ENCODE peak calls at places on chromosomes 1 and 21, in seven cellular contexts. L is AG04450, P is tibial artery, J is body of pancreas, C is mesenchymal stem cell, U is IMR-90, V is SJCRH30. N is an unnamed sample.

GRCh38 chr1:41539999-41540398 is 55.5 kb upstream of the EDN2 start:
- DNase-seq in P (peak; percentile 10), J (no peak), C (no peak), U (no peak), V (no peak), L (no peak), N (no peak)

GRCh38 chr1:31633117-31633516 is 11.6 kb downstream of the PEF1 start:
- DNase-seq in P (no peak), C (no peak), V (no peak), J (no peak), U (no peak), L (no peak), N (peak; percentile 81)

GRCh38 chr21:42313501-42313969 is 1.7 kb downstream of the TFF3 start:
- DNase-seq in U (no peak), V (peak; percentile 97), P (no peak), C (no peak), L (no peak), J (no peak), N (peak; percentile 87)

GRCh38 chr1:150548632-150549495 is at the start of gene ADAMTSL4:
- DNase-seq in J (peak; percentile 72), L (no peak), P (peak; percentile 71), U (peak; percentile 78), V (peak; percentile 29), C (peak; percentile 86), N (no peak)

GRCh38 chr1:147473735-147474049 is 67.6 kb upstream of the BCL9 start:
- DNase-seq in V (no peak), L (no peak), P (no peak), U (no peak), J (no peak), C (no peak), N (no peak)

GRCh38 chr1:118788372-118788955 is 199.7 kb downstream of the TBX15 start:
- DNase-seq in L (no peak), P (no peak), V (peak; percentile 96), C (no peak), U (no peak), J (no peak), N (no peak)

GRCh38 chr1:82160036-82160435 is 359.3 kb downstream of the ADGRL2 start:
- DNase-seq in L (peak; percentile 3), P (no peak), J (no peak), C (peak; percentile 71), V (no peak), U (peak; percentile 67), N (no peak)

GRCh38 chr1:110119843-110120242 is 7.6 kb downstream of the UBL4B start:
- DNase-seq in L (no peak), U (no peak), P (no peak), J (no peak), C (no peak), V (no peak), N (no peak)

GRCh38 chr1:21534674-21535378 is 25.6 kb downstream of the ALPL start:
- DNase-seq in J (peak; percentile 59), L (no peak), C (peak; percentile 76), U (peak; percentile 77), P (no peak), V (peak; percentile 78), N (peak; percentile 70)

GRCh38 chr21:38188037-38188436 is 68.8 kb upstream of the KCNJ15 start:
- DNase-seq in L (no peak), C (no peak), J (no peak), V (no peak), U (no peak), P (no peak), N (no peak)

GRCh38 chr1:91844862-91845528 is 41.0 kb downstream of the TGFBR3 start:
- DNase-seq in J (peak; percentile 41), L (peak; percentile 77), P (peak; percentile 82), V (no peak), U (peak; percentile 94), C (peak; percentile 92), N (no peak)

GRCh38 chr1:165524639-165525038 is 19.2 kb upstream of the LRRC52 start:
- DNase-seq in C (no peak), L (no peak), U (no peak), J (no peak), V (no peak), P (no peak), N (no peak)

GRCh38 chr1:115296981-115297380 is 41.1 kb downstream of the NGF start:
- DNase-seq in P (no peak), C (no peak), V (no peak), J (no peak), L (no peak), U (peak; percentile 31), N (no peak)

GRCh38 chr1:13498553-13498952 is 15.2 kb downstream of the LRRC38 start:
- DNase-seq in J (no peak), P (no peak), V (no peak), L (no peak), U (no peak), C (no peak), N (no peak)

GRCh38 chr1:25766721-25767436 is 33.1 kb upstream of the SELENON start:
- DNase-seq in U (no peak), L (no peak), V (no peak), P (no peak), J (peak; percentile 95), C (no peak), N (no peak)

GRCh38 chr1:172137703-172138102 is 282.8 kb upstream of the C1orf105 start:
- DNase-seq in C (peak; percentile 28), P (no peak), J (no peak), U (no peak), L (no peak), V (no peak), N (no peak)

GRCh38 chr1:240711020-240711419 is 99.1 kb upstream of the GREM2 start:
- DNase-seq in U (no peak), J (no peak), L (no peak), C (no peak), P (no peak), V (no peak), N (no peak)

GRCh38 chr1:6989506-6990159 is 204.4 kb downstream of the CAMTA1 start:
- DNase-seq in J (no peak), V (no peak), P (no peak), U (no peak), L (no peak), C (no peak), N (no peak)

GRCh38 chr21:17793675-17794123 is 25.5 kb downstream of the C21orf91 start:
- DNase-seq in L (peak; percentile 11), J (no peak), C (peak; percentile 68), U (peak; percentile 70), V (no peak), P (no peak), N (no peak)

GRCh38 chr1:59072017-59072947 is 224.6 kb upstream of the FGGY start:
- DNase-seq in J (no peak), P (no peak), C (peak; percentile 54), L (no peak), U (peak; percentile 4), V (no peak), N (no peak)

GRCh38 chr1:30704271-30704670 is 19.1 kb downstream of the MATN1 start:
- DNase-seq in P (peak; percentile 64), V (no peak), C (no peak), L (no peak), J (no peak), U (peak; percentile 7), N (peak; percentile 33)

GRCh38 chr1:40650075-40650474 is 15.4 kb downstream of the RIMS3 start:
- DNase-seq in J (no peak), U (no peak), V (no peak), P (no peak), L (no peak), C (no peak), N (no peak)

DNA sequence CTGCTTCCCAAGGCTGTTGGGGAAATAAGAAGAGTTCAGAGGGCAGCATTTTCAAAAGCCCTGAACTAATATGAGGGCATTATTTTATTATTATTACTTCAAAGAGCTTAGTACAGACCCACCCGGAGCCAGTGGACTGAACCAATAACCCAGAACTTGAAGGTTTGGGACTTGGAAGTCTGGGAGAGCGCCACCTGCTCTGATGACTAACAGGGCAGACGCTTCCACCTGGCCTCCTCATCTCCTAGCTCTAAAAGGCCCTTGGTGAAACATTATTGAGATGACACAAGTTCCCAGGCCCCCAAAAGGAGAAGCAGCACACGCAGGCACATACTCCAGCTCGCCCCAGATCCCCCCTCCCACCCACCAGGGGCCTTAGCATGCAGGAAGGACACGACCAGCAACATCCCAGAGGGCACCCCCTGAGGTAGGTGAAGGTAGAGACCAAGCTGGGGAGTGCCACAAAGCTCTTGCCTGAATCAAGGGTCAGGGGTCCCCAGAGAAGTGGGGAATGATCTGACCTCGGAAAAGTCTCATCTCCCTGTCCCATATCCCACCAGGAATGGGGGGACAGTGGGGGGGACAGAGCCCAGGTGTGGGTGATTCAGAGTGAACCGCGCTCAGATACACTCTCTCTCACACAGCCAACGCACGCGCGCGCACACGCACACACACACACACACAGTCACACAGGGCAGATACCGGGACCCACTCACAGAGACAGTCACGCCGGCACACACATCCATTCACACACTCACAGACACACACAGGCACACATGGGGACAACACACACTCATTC is 1.2 kb downstream of the DLGAP3 start:
- DNase-seq in P (no peak), U (no peak), L (no peak), V (no peak), C (no peak), J (no peak), N (peak; percentile 13)
- H3K4me3 ChIP-seq in P (no peak overlapping the region), U (no peak overlapping the region), L (no peak overlapping the region), V (peak overlapping the region; percentile 62), C (peak overlapping the region; percentile 36), J (no peak overlapping the region), N (no peak overlapping the region)

GRCh38 chr1:94550800-94551241 is 9.3 kb upstream of the F3 start:
- DNase-seq in L (no peak), U (no peak), P (no peak), V (peak; percentile 47), C (peak; percentile 70), J (peak; percentile 31), N (no peak)
- H3K27ac ChIP-seq in L (no peak overlapping the region), U (no peak overlapping the region), P (no peak overlapping the region), V (peak overlapping the region; percentile 25), C (no peak overlapping the region), J (peak overlapping the region; percentile 61), N (no peak overlapping the region)

GRCh38 chr1:186183219-186183618 is 191.8 kb downstream of the TPR start:
- DNase-seq in V (no peak), P (peak; percentile 77), J (no peak), L (no peak), U (peak; percentile 58), C (peak; percentile 24), N (no peak)
- H3K4me3 ChIP-seq in V (no peak overlapping the region), P (no peak overlapping the region), J (no peak overlapping the region), L (no peak overlapping the region), U (no peak overlapping the region), C (no peak overlapping the region), N (no peak overlapping the region)

GRCh38 chr1:209802780-209803152 is 3.2 kb downstream of the IRF6 start:
- DNase-seq in L (no peak), J (no peak), U (no peak), C (no peak), V (no peak), P (no peak), N (no peak)
- H3K27ac ChIP-seq in L (no peak overlapping the region), J (peak overlapping the region; percentile 57), U (no peak overlapping the region), C (no peak overlapping the region), V (no peak overlapping the region), P (no peak overlapping the region), N (no peak overlapping the region)

DNA sequence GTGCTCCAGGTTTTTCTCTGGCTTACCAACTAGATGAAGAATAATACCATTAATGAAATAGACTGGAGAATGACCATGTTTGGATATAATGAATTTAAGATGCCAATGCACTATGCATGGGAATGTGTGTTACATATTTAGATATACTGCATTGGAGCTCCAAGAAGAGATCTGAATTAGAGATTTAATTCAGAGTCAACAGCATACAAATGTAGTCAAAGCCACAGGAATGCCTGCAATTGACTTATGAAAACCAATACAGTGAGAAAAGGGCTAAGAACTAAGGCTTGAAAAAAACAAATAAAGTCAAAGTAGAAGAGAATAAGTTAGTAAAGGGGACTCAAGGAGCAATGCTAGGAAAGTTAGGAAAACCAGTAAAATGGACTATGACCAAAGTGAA is 59.1 kb downstream of the USP24 start:
- DNase-seq in C (no peak), J (no peak), L (peak; percentile 3), U (peak; percentile 44), P (no peak), V (no peak), N (no peak)
- H3K4me3 ChIP-seq in C (no peak overlapping the region), J (no peak overlapping the region), L (no peak overlapping the region), U (no peak overlapping the region), P (no peak overlapping the region), V (no peak overlapping the region), N (no peak overlapping the region)